ENCODE peak calls at places on chromosomes 2 and 18, in six cellular contexts. J, S, L, D, I and R are unnamed samples.

GRCh38 chr18:68847219-68847860 is 49.5 kb downstream of the CCDC102B start:
- DNase-seq in D (no peak), I (no peak), S (no peak), J (no peak), L (peak), R (no peak)

GRCh38 chr2:98382739-98383138 is 36.5 kb downstream of the CNGA3 start:
- DNase-seq in J (no peak), L (no peak), S (no peak), D (no peak), I (no peak), R (no peak)

GRCh38 chr2:191230174-191230573 is 15.0 kb upstream of the MYO1B start:
- DNase-seq in L (peak), J (no peak), I (no peak), D (no peak), S (no peak), R (no peak)

GRCh38 chr2:26575836-26576564 is 65.2 kb downstream of the CIB4 start:
- DNase-seq in I (no peak), S (no peak), J (no peak), D (no peak), L (no peak), R (peak)

GRCh38 chr2:239392072-239392357 is 8.8 kb downstream of the HDAC4 start:
- DNase-seq in L (no peak), I (no peak), S (no peak), D (no peak), J (no peak), R (peak)

GRCh38 chr2:239887604-239888003 is 137.5 kb downstream of the NDUFA10 start:
- DNase-seq in S (no peak), J (no peak), D (no peak), I (no peak), L (no peak), R (no peak)

GRCh38 chr18:55422456-55423185 is 165.4 kb downstream of the TCF4 start:
- DNase-seq in S (no peak), D (no peak), L (no peak), I (no peak), J (no peak), R (peak)

GRCh38 chr2:50385361-50385760 is 646.6 kb downstream of the NRXN1 start:
- DNase-seq in I (no peak), L (no peak), J (no peak), S (no peak), D (no peak), R (no peak)

GRCh38 chr18:45945669-45946068 is 21.5 kb downstream of the EPG5 start:
- DNase-seq in J (no peak), D (no peak), L (no peak), I (no peak), S (no peak), R (no peak)

GRCh38 chr18:56637897-56638231 is 528 bp downstream of the TXNL1 start:
- DNase-seq in I (peak), S (no peak), D (no peak), J (no peak), L (no peak), R (no peak)

GRCh38 chr2:240151477-240152031 is 11.1 kb upstream of the OTOS start:
- DNase-seq in J (no peak), S (no peak), L (no peak), D (no peak), I (peak), R (no peak)

GRCh38 chr2:222572761-222573174 is 83.1 kb downstream of the FARSB start:
- DNase-seq in D (no peak), S (no peak), L (peak), I (no peak), J (no peak), R (no peak)

GRCh38 chr2:155643056-155643775 is 689.3 kb downstream of the NR4A2 start:
- DNase-seq in D (no peak), L (no peak), J (no peak), I (no peak), S (no peak), R (no peak)

GRCh38 chr2:62857139-62857931 is 151.8 kb downstream of the EHBP1 start:
- DNase-seq in I (no peak), S (no peak), L (no peak), J (no peak), D (no peak), R (no peak)

GRCh38 chr2:191878576-191879298 is 31.8 kb upstream of the CAVIN2 start:
- DNase-seq in D (no peak), J (no peak), I (no peak), L (peak), S (no peak), R (no peak)

GRCh38 chr18:59802031-59802430 is 97.8 kb upstream of the PMAIP1 start:
- DNase-seq in L (no peak), D (no peak), S (no peak), I (no peak), J (no peak), R (no peak)

GRCh38 chr2:203743441-203743932 is 37.0 kb downstream of the CD28 start:
- DNase-seq in L (no peak), D (no peak), J (no peak), S (no peak), I (no peak), R (no peak)

GRCh38 chr2:212919238-212919637 is 232.2 kb downstream of the IKZF2 start:
- DNase-seq in I (no peak), S (no peak), L (no peak), D (no peak), J (no peak), R (no peak)

GRCh38 chr2:237500681-237501424 is 13.8 kb downstream of the MLPH start:
- DNase-seq in D (no peak), I (no peak), S (no peak), L (peak), J (no peak), R (no peak)

GRCh38 chr2:240247868-240248820 is 107.7 kb upstream of the OTOS start:
- DNase-seq in L (no peak), S (no peak), J (no peak), I (peak), D (no peak), R (no peak)

GRCh38 chr2:95059656-95060370 is 34.3 kb downstream of the MAL start:
- DNase-seq in J (no peak), I (no peak), L (no peak), S (no peak), D (no peak), R (no peak)

GRCh38 chr2:229712125-229712524 is 2.2 kb downstream of the DNER start:
- DNase-seq in J (no peak), I (no peak), L (no peak), S (no peak), D (peak), R (no peak)

GRCh38 chr2:3280197-3280596 is 97.4 kb downstream of the EIPR1 start:
- DNase-seq in D (no peak), L (no peak), I (no peak), J (no peak), S (no peak), R (no peak)

GRCh38 chr18:681985-682384 is 24.5 kb downstream of the TYMS start:
- DNase-seq in J (peak), D (no peak), S (peak), I (no peak), L (no peak), R (no peak)

GRCh38 chr2:166351319-166351718 is 24.4 kb downstream of the SCN9A start:
- DNase-seq in I (no peak), D (no peak), L (peak), S (no peak), J (no peak), R (no peak)

GRCh38 chr2:234565201-234565600 is 68.3 kb upstream of the ARL4C start:
- DNase-seq in L (no peak), S (no peak), J (no peak), D (no peak), I (no peak), R (no peak)

GRCh38 chr18:65788373-65788772 is 37.6 kb downstream of the CDH7 start:
- DNase-seq in L (peak), I (no peak), S (no peak), D (no peak), J (no peak), R (no peak)